ENCODE peak calls at places on chromosome 1, in ten cellular contexts. One of them, this sample, is unnamed.

GRCh38 chr1:41572224-41572623 is 87.7 kb upstream of the EDN2 start:
- DNase-seq in B cell: no peak
- DNase-seq in psoas muscle: no peak
- DNase-seq in astrocyte of the spinal cord: no peak
- DNase-seq in uterus: no peak
- DNase-seq in NB4: no peak
- DNase-seq in glutamatergic neuron: no peak
- DNase-seq in progenitor cell of endocrine pancreas: no peak
- DNase-seq in GM12865: no peak
- DNase-seq in omental fat pad: no peak
- DNase-seq in this sample: no peak

GRCh38 chr1:96882096-96882495 is 160.5 kb downstream of the PTBP2 start:
- DNase-seq in B cell: no peak
- DNase-seq in psoas muscle: no peak
- DNase-seq in astrocyte of the spinal cord: peak; percentile 5
- DNase-seq in uterus: no peak
- DNase-seq in NB4: no peak
- DNase-seq in glutamatergic neuron: no peak
- DNase-seq in progenitor cell of endocrine pancreas: no peak
- DNase-seq in GM12865: no peak
- DNase-seq in omental fat pad: no peak
- DNase-seq in this sample: no peak

GRCh38 chr1:53697671-53698380 is 41.1 kb downstream of the GLIS1 start:
- DNase-seq in B cell: no peak
- DNase-seq in psoas muscle: no peak
- DNase-seq in astrocyte of the spinal cord: no peak
- DNase-seq in uterus: peak; percentile 27
- DNase-seq in NB4: no peak
- DNase-seq in glutamatergic neuron: no peak
- DNase-seq in progenitor cell of endocrine pancreas: no peak
- DNase-seq in GM12865: no peak
- DNase-seq in omental fat pad: no peak
- DNase-seq in this sample: no peak

GRCh38 chr1:3501856-3502665 is 47.6 kb downstream of the ARHGEF16 start:
- DNase-seq in B cell: no peak
- DNase-seq in psoas muscle: peak; percentile 61
- DNase-seq in astrocyte of the spinal cord: peak; percentile 43
- DNase-seq in uterus: peak; percentile 47
- DNase-seq in NB4: peak; percentile 72
- DNase-seq in glutamatergic neuron: no peak
- DNase-seq in progenitor cell of endocrine pancreas: peak; percentile 75
- DNase-seq in GM12865: peak; percentile 42
- DNase-seq in omental fat pad: peak; percentile 58
- DNase-seq in this sample: no peak

GRCh38 chr1:169288011-169288414 is 79.6 kb downstream of the NME7 start:
- DNase-seq in B cell: no peak
- DNase-seq in psoas muscle: no peak
- DNase-seq in astrocyte of the spinal cord: peak; percentile 56
- DNase-seq in uterus: no peak
- DNase-seq in NB4: no peak
- DNase-seq in glutamatergic neuron: no peak
- DNase-seq in progenitor cell of endocrine pancreas: no peak
- DNase-seq in GM12865: no peak
- DNase-seq in omental fat pad: no peak
- DNase-seq in this sample: no peak

GRCh38 chr1:192709544-192709943 is 73.6 kb downstream of the RGS13 start:
- DNase-seq in B cell: no peak
- DNase-seq in psoas muscle: no peak
- DNase-seq in astrocyte of the spinal cord: no peak
- DNase-seq in uterus: no peak
- DNase-seq in NB4: no peak
- DNase-seq in glutamatergic neuron: no peak
- DNase-seq in progenitor cell of endocrine pancreas: no peak
- DNase-seq in GM12865: no peak
- DNase-seq in omental fat pad: no peak
- DNase-seq in this sample: no peak

GRCh38 chr1:160565568-160565967 is 13.7 kb downstream of the CD84 start:
- DNase-seq in B cell: no peak
- DNase-seq in psoas muscle: no peak
- DNase-seq in astrocyte of the spinal cord: no peak
- DNase-seq in uterus: no peak
- DNase-seq in NB4: no peak
- DNase-seq in glutamatergic neuron: no peak
- DNase-seq in progenitor cell of endocrine pancreas: no peak
- DNase-seq in GM12865: no peak
- DNase-seq in omental fat pad: no peak
- DNase-seq in this sample: no peak

GRCh38 chr1:44747878-44748277 is 8.2 kb downstream of the KIF2C start:
- DNase-seq in B cell: no peak
- DNase-seq in psoas muscle: no peak
- DNase-seq in astrocyte of the spinal cord: no peak
- DNase-seq in uterus: no peak
- DNase-seq in NB4: peak; percentile 35
- DNase-seq in glutamatergic neuron: no peak
- DNase-seq in progenitor cell of endocrine pancreas: no peak
- DNase-seq in GM12865: no peak
- DNase-seq in omental fat pad: no peak
- DNase-seq in this sample: no peak

GRCh38 chr1:71641013-71641412 is 560.2 kb upstream of the ZRANB2 start:
- DNase-seq in B cell: no peak
- DNase-seq in psoas muscle: no peak
- DNase-seq in astrocyte of the spinal cord: no peak
- DNase-seq in uterus: no peak
- DNase-seq in NB4: no peak
- DNase-seq in glutamatergic neuron: peak; percentile 15
- DNase-seq in progenitor cell of endocrine pancreas: no peak
- DNase-seq in GM12865: no peak
- DNase-seq in omental fat pad: no peak
- DNase-seq in this sample: no peak

GRCh38 chr1:225926551-225927113 is 2.6 kb upstream of the PYCR2 start:
- DNase-seq in B cell: no peak
- DNase-seq in psoas muscle: no peak
- DNase-seq in astrocyte of the spinal cord: no peak
- DNase-seq in uterus: no peak
- DNase-seq in NB4: peak; percentile 65
- DNase-seq in glutamatergic neuron: no peak
- DNase-seq in progenitor cell of endocrine pancreas: no peak
- DNase-seq in GM12865: no peak
- DNase-seq in omental fat pad: no peak
- DNase-seq in this sample: no peak

GRCh38 chr1:58823481-58824010 is 39.7 kb upstream of the JUN start:
- DNase-seq in B cell: no peak
- DNase-seq in psoas muscle: no peak
- DNase-seq in astrocyte of the spinal cord: peak; percentile 95
- DNase-seq in uterus: peak; percentile 34
- DNase-seq in NB4: no peak
- DNase-seq in glutamatergic neuron: no peak
- DNase-seq in progenitor cell of endocrine pancreas: no peak
- DNase-seq in GM12865: no peak
- DNase-seq in omental fat pad: no peak
- DNase-seq in this sample: no peak

GRCh38 chr1:35046730-35047129 is 15.0 kb upstream of the ZMYM6 start:
- DNase-seq in B cell: no peak
- DNase-seq in psoas muscle: no peak
- DNase-seq in astrocyte of the spinal cord: peak; percentile 1
- DNase-seq in uterus: no peak
- DNase-seq in NB4: no peak
- DNase-seq in glutamatergic neuron: no peak
- DNase-seq in progenitor cell of endocrine pancreas: no peak
- DNase-seq in GM12865: no peak
- DNase-seq in omental fat pad: no peak
- DNase-seq in this sample: no peak

GRCh38 chr1:119742193-119742592 is 26.5 kb downstream of the HMGCS2 start:
- DNase-seq in B cell: no peak
- DNase-seq in psoas muscle: no peak
- DNase-seq in astrocyte of the spinal cord: no peak
- DNase-seq in uterus: no peak
- DNase-seq in NB4: no peak
- DNase-seq in glutamatergic neuron: no peak
- DNase-seq in progenitor cell of endocrine pancreas: no peak
- DNase-seq in GM12865: no peak
- DNase-seq in omental fat pad: no peak
- DNase-seq in this sample: no peak

GRCh38 chr1:155591770-155592169 is 18.2 kb upstream of the MSTO1 start:
- DNase-seq in B cell: peak; percentile 41
- DNase-seq in psoas muscle: no peak
- DNase-seq in astrocyte of the spinal cord: peak; percentile 65
- DNase-seq in uterus: peak; percentile 31
- DNase-seq in NB4: peak; percentile 69
- DNase-seq in glutamatergic neuron: no peak
- DNase-seq in progenitor cell of endocrine pancreas: no peak
- DNase-seq in GM12865: peak; percentile 65
- DNase-seq in omental fat pad: no peak
- DNase-seq in this sample: peak; percentile 41

DNA sequence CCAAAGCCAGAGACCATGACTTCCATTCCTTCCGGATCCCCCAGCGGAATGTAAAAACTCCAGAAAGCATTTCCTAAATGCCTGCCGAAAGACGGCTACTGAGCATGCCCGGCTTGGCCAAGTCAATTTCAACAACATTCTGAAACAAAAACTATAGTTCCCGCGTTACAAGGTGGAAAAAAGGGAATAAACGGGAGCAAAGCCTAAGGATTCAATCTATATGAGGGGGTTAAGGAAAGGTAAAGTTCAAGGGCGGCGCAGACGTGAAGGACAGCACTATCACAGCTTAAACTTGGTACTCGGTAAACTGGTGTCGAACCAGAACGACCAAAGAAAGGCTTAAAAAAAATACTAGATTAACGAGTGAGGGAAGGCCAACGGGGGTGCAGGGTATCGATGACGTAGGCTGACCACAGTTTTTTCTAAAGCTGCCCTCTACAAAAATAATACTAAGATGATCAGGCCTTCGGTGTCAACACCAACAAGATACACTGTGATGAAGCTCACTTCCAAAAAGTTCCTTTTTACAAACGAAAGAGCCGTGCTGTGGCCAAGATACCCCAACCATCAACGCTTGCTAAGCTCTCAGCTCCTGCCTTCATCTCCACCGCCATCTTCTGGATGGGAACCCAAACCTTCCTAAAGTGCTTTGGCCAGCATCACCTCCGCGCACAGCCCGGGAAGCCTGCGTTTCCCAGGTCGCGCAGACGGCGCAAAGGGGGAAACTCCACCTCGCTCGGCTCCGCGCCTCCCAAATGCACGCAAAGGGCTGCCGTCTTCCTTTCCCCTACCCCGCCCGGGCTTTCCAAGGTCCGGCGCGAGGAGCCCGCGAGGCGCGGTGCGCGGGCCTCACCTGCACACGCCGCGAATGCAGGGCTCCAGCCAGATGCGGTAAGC is 730 bp downstream of the USP48 start:
- DNase-seq in B cell: peak; percentile 69
- DNase-seq in psoas muscle: no peak
- DNase-seq in astrocyte of the spinal cord: peak; percentile 57
- DNase-seq in uterus: peak; percentile 42
- DNase-seq in NB4: peak; percentile 83
- DNase-seq in glutamatergic neuron: no peak
- DNase-seq in progenitor cell of endocrine pancreas: no peak
- DNase-seq in GM12865: peak; percentile 88
- DNase-seq in omental fat pad: no peak
- DNase-seq in this sample: no peak
- TF ChIP-seq CTCF in B cell: peak; percentile 31
- TF ChIP-seq CTCF in psoas muscle: peak; percentile 3
- TF ChIP-seq CTCF in astrocyte of the spinal cord: peak; percentile 40
- TF ChIP-seq CTCF in uterus: no peak
- TF ChIP-seq CTCF in NB4: no peak
- TF ChIP-seq CTCF in glutamatergic neuron: no peak
- TF ChIP-seq CTCF in progenitor cell of endocrine pancreas: no peak
- TF ChIP-seq CTCF in GM12865: peak; percentile 31
- TF ChIP-seq CTCF in omental fat pad: no peak
- TF ChIP-seq CTCF in this sample: peak; percentile 32

GRCh38 chr1:7561331-7561921 is 209.7 kb upstream of the VAMP3 start:
- DNase-seq in B cell: no peak
- DNase-seq in psoas muscle: no peak
- DNase-seq in astrocyte of the spinal cord: no peak
- DNase-seq in uterus: no peak
- DNase-seq in NB4: peak; percentile 37
- DNase-seq in glutamatergic neuron: peak; percentile 73
- DNase-seq in progenitor cell of endocrine pancreas: no peak
- DNase-seq in GM12865: peak; percentile 20
- DNase-seq in omental fat pad: no peak
- DNase-seq in this sample: no peak
- TF ChIP-seq CTCF in B cell: no peak
- TF ChIP-seq CTCF in psoas muscle: peak; percentile 7
- TF ChIP-seq CTCF in astrocyte of the spinal cord: peak; percentile 47
- TF ChIP-seq CTCF in uterus: no peak
- TF ChIP-seq CTCF in NB4: peak; percentile 65
- TF ChIP-seq CTCF in glutamatergic neuron: peak; percentile 37
- TF ChIP-seq CTCF in progenitor cell of endocrine pancreas: peak; percentile 63
- TF ChIP-seq CTCF in GM12865: peak; percentile 41
- TF ChIP-seq CTCF in omental fat pad: no peak
- TF ChIP-seq CTCF in this sample: peak; percentile 34

DNA sequence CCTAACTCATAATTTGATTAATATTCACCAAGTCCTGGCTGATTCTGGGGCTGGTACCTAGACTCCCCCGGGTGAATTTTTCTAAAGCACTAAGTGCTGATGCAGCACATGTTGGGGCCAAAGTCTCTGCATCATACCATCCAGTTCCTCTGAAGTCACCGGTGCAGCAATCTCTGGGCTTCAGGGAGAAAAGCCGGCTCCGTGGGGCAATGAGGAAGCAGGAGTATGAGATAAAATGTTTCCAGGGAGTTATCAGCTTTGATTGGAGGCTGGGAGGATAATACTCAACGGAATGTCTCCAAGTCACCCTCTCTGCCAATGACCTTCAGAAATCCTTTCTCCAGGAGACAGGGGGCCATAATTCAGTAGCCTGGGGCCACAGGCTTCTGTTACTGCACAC is 1.2 kb downstream of the FCAMR start:
- DNase-seq in B cell: no peak
- DNase-seq in psoas muscle: no peak
- DNase-seq in astrocyte of the spinal cord: no peak
- DNase-seq in uterus: no peak
- DNase-seq in NB4: no peak
- DNase-seq in glutamatergic neuron: no peak
- DNase-seq in progenitor cell of endocrine pancreas: no peak
- DNase-seq in GM12865: no peak
- DNase-seq in omental fat pad: no peak
- DNase-seq in this sample: no peak
- TF ChIP-seq CTCF in B cell: no peak
- TF ChIP-seq CTCF in psoas muscle: no peak
- TF ChIP-seq CTCF in astrocyte of the spinal cord: no peak
- TF ChIP-seq CTCF in uterus: no peak
- TF ChIP-seq CTCF in NB4: no peak
- TF ChIP-seq CTCF in glutamatergic neuron: no peak
- TF ChIP-seq CTCF in progenitor cell of endocrine pancreas: no peak
- TF ChIP-seq CTCF in GM12865: no peak
- TF ChIP-seq CTCF in omental fat pad: no peak
- TF ChIP-seq CTCF in this sample: no peak

DNA sequence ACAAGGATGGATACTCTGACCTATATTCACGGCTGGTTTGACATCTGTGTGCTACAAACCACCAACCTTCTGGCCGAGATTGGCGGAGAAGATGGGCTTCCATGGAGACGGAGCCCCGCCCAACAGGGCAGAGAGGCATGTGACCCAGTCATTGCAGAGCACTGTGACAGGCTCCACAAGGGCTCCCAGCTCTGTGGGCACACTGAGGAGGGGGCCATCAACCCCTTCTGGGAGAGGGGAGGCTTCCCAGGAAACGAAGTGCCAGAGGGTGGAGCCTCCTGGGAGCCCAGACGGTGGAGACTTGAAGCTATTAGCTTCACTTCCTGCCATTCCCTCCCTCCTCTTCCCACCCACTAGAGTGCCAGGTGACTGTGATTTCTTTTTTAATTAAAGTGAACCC is 71.6 kb upstream of the IFFO2 start:
- DNase-seq in B cell: no peak
- DNase-seq in psoas muscle: no peak
- DNase-seq in astrocyte of the spinal cord: no peak
- DNase-seq in uterus: no peak
- DNase-seq in NB4: no peak
- DNase-seq in glutamatergic neuron: peak; percentile 47
- DNase-seq in progenitor cell of endocrine pancreas: no peak
- DNase-seq in GM12865: no peak
- DNase-seq in omental fat pad: no peak
- DNase-seq in this sample: no peak
- TF ChIP-seq CTCF in B cell: no peak
- TF ChIP-seq CTCF in psoas muscle: no peak
- TF ChIP-seq CTCF in astrocyte of the spinal cord: no peak
- TF ChIP-seq CTCF in uterus: no peak
- TF ChIP-seq CTCF in NB4: no peak
- TF ChIP-seq CTCF in glutamatergic neuron: no peak
- TF ChIP-seq CTCF in progenitor cell of endocrine pancreas: no peak
- TF ChIP-seq CTCF in GM12865: no peak
- TF ChIP-seq CTCF in omental fat pad: no peak
- TF ChIP-seq CTCF in this sample: no peak

This sample was measured in D721Med.